ENCODE peak calls at places on chromosomes 7 and 10, in five cellular contexts. One of them, this sample, is unnamed.

GRCh38 chr10:121803611-121804010 is 124.2 kb downstream of the ATE1 start:
- DNase-seq in posterior cingulate gyrus: no peak
- DNase-seq in NCI-H1092: no peak
- DNase-seq in GM04504: no peak
- DNase-seq in brain microvascular endothelial cell: no peak
- DNase-seq in this sample: no peak

GRCh38 chr7:108845960-108846359 is 276.3 kb downstream of the DNAJB9 start:
- DNase-seq in posterior cingulate gyrus: no peak
- DNase-seq in NCI-H1092: no peak
- DNase-seq in GM04504: no peak
- DNase-seq in brain microvascular endothelial cell: no peak
- DNase-seq in this sample: no peak

GRCh38 chr10:44995914-44996633 is 4.6 kb upstream of the ZNF22 start:
- DNase-seq in posterior cingulate gyrus: peak; percentile 56
- DNase-seq in NCI-H1092: no peak
- DNase-seq in GM04504: peak; percentile 24
- DNase-seq in brain microvascular endothelial cell: peak; percentile 32
- DNase-seq in this sample: no peak

GRCh38 chr10:88980836-88981235 is 9.8 kb upstream of the FAS start:
- DNase-seq in posterior cingulate gyrus: no peak
- DNase-seq in NCI-H1092: no peak
- DNase-seq in GM04504: no peak
- DNase-seq in brain microvascular endothelial cell: no peak
- DNase-seq in this sample: no peak

GRCh38 chr7:8154290-8154689 is 107.7 kb downstream of the ICA1 start:
- DNase-seq in posterior cingulate gyrus: no peak
- DNase-seq in NCI-H1092: peak; percentile 79
- DNase-seq in GM04504: no peak
- DNase-seq in brain microvascular endothelial cell: no peak
- DNase-seq in this sample: no peak

GRCh38 chr10:75547391-75548298 is 116.2 kb downstream of the LRMDA start:
- DNase-seq in posterior cingulate gyrus: no peak
- DNase-seq in NCI-H1092: no peak
- DNase-seq in GM04504: no peak
- DNase-seq in brain microvascular endothelial cell: peak; percentile 82
- DNase-seq in this sample: no peak

GRCh38 chr7:66258409-66258808 is 53.3 kb downstream of the TPST1 start:
- DNase-seq in posterior cingulate gyrus: no peak
- DNase-seq in NCI-H1092: no peak
- DNase-seq in GM04504: no peak
- DNase-seq in brain microvascular endothelial cell: no peak
- DNase-seq in this sample: no peak

GRCh38 chr10:11875499-11876281 is 52.5 kb downstream of the PROSER2 start:
- DNase-seq in posterior cingulate gyrus: no peak
- DNase-seq in NCI-H1092: no peak
- DNase-seq in GM04504: peak; percentile 79
- DNase-seq in brain microvascular endothelial cell: peak; percentile 79
- DNase-seq in this sample: peak; percentile 95

GRCh38 chr7:107161415-107161814 is 7.4 kb upstream of the HBP1 start:
- DNase-seq in posterior cingulate gyrus: no peak
- DNase-seq in NCI-H1092: no peak
- DNase-seq in GM04504: no peak
- DNase-seq in brain microvascular endothelial cell: no peak
- DNase-seq in this sample: peak; percentile 51

GRCh38 chr10:110619514-110619913 is 24.6 kb upstream of the RBM20 start:
- DNase-seq in posterior cingulate gyrus: no peak
- DNase-seq in NCI-H1092: no peak
- DNase-seq in GM04504: no peak
- DNase-seq in brain microvascular endothelial cell: no peak
- DNase-seq in this sample: no peak

GRCh38 chr10:88986549-88987242 is 3.9 kb upstream of the FAS start:
- DNase-seq in posterior cingulate gyrus: no peak
- DNase-seq in NCI-H1092: no peak
- DNase-seq in GM04504: no peak
- DNase-seq in brain microvascular endothelial cell: peak; percentile 27
- DNase-seq in this sample: peak; percentile 78

GRCh38 chr10:26274391-26274790 is 57.8 kb downstream of the GAD2 start:
- DNase-seq in posterior cingulate gyrus: peak; percentile 44
- DNase-seq in NCI-H1092: peak; percentile 42
- DNase-seq in GM04504: no peak
- DNase-seq in brain microvascular endothelial cell: no peak
- DNase-seq in this sample: no peak

GRCh38 chr10:3782456-3783312 is 2.3 kb downstream of the KLF6 start:
- DNase-seq in posterior cingulate gyrus: no peak
- DNase-seq in NCI-H1092: no peak
- DNase-seq in GM04504: peak; percentile 91
- DNase-seq in brain microvascular endothelial cell: peak; percentile 81
- DNase-seq in this sample: peak; percentile 96

GRCh38 chr10:24929056-24929544 is 23.3 kb downstream of the PRTFDC1 start:
- DNase-seq in posterior cingulate gyrus: no peak
- DNase-seq in NCI-H1092: no peak
- DNase-seq in GM04504: no peak
- DNase-seq in brain microvascular endothelial cell: peak; percentile 77
- DNase-seq in this sample: no peak

GRCh38 chr10:103276941-103277712 is at the start of gene INA:
- DNase-seq in posterior cingulate gyrus: no peak
- DNase-seq in NCI-H1092: peak; percentile 54
- DNase-seq in GM04504: no peak
- DNase-seq in brain microvascular endothelial cell: no peak
- DNase-seq in this sample: peak; percentile 23

GRCh38 chr10:29849434-29849833 is 210.0 kb downstream of the JCAD start:
- DNase-seq in posterior cingulate gyrus: no peak
- DNase-seq in NCI-H1092: no peak
- DNase-seq in GM04504: peak; percentile 44
- DNase-seq in brain microvascular endothelial cell: peak; percentile 83
- DNase-seq in this sample: no peak

This sample was measured in trophoblast cell.